ENCODE peak calls at places on chromosomes 13 and 19, in nine cellular contexts. X is epithelial cell of esophagus, D is endodermal cell, G is spleen, U is cardiac fibroblast, K is AG10803, O is HFF-Myc, H is AG04449, B is uterus. A is an unnamed sample.

GRCh38 chr19:28170066-28170465 is 1042.9 kb downstream of the UQCRFS1 start:
- DNase-seq in D (peak), U (no peak), O (no peak), H (no peak), G (no peak), K (no peak), B (no peak), X (no peak), A (no peak)

GRCh38 chr13:65592757-65593156 is 1637.4 kb downstream of the PCDH9 start:
- DNase-seq in X (no peak), H (no peak), B (no peak), G (no peak), K (no peak), U (no peak), O (no peak), D (no peak), A (no peak)

GRCh38 chr19:1853295-1854031 is 5.2 kb upstream of the REXO1 start:
- DNase-seq in X (peak), U (peak), H (no peak), K (peak), G (peak), D (peak), O (peak), B (no peak), A (no peak)

GRCh38 chr19:38793186-38793585 is 4.2 kb downstream of the LGALS7B start:
- DNase-seq in H (peak), O (no peak), G (no peak), B (no peak), U (peak), X (peak), K (peak), D (no peak), A (no peak)

GRCh38 chr13:42847891-42848663 is 66.7 kb downstream of the FAM216B start:
- DNase-seq in H (peak), B (no peak), K (peak), O (no peak), D (no peak), G (no peak), U (peak), X (no peak), A (no peak)

GRCh38 chr19:57141699-57142098 is 3.3 kb downstream of the ZIM3 start:
- DNase-seq in B (no peak), X (no peak), H (no peak), K (no peak), G (no peak), O (no peak), U (no peak), D (no peak), A (no peak)

GRCh38 chr13:40402931-40403412 is 263.5 kb downstream of the FOXO1 start:
- DNase-seq in O (no peak), K (peak), G (peak), D (peak), U (peak), X (peak), B (peak), H (no peak), A (peak)

GRCh38 chr19:58001895-58002369 is 688 bp downstream of the ZNF606 start:
- DNase-seq in B (no peak), O (no peak), G (no peak), K (peak), U (peak), X (peak), D (no peak), H (no peak), A (no peak)

GRCh38 chr19:19126102-19126501 is 12.2 kb downstream of the TMEM161A start:
- DNase-seq in H (no peak), K (no peak), U (no peak), G (no peak), X (no peak), O (no peak), D (no peak), B (no peak), A (no peak)

GRCh38 chr19:2478324-2478755 is 2.4 kb downstream of the GADD45B start:
- DNase-seq in K (peak), U (peak), B (peak), O (no peak), G (peak), X (peak), H (no peak), D (peak), A (no peak)

GRCh38 chr13:98842858-98843481 is 90.5 kb upstream of the SLC15A1 start:
- DNase-seq in O (peak), B (peak), U (peak), G (peak), X (peak), D (peak), H (no peak), K (peak), A (no peak)

GRCh38 chr13:71685072-71685471 is 181.9 kb downstream of the DACH1 start:
- DNase-seq in H (no peak), D (peak), X (no peak), U (no peak), O (no peak), G (no peak), B (no peak), K (no peak), A (no peak)

GRCh38 chr19:33473644-33474305 is 47.8 kb downstream of the PEPD start:
- DNase-seq in H (no peak), O (no peak), D (peak), K (peak), G (peak), X (no peak), U (peak), B (no peak), A (no peak)
- H3K4me3 ChIP-seq in H (peak), O (no peak), D (no peak), K (no peak), G (no peak), X (no peak), U (no peak), B (no peak), A (no peak)

GRCh38 chr19:5122671-5123409 is 153.9 kb downstream of the KDM4B start:
- DNase-seq in O (no peak), U (no peak), D (no peak), G (no peak), K (no peak), H (no peak), B (no peak), X (no peak), A (no peak)
- TF ChIP-seq CTCF in O (no peak), U (no peak), D (no peak), G (no peak), K (no peak), H (no peak), B (no peak), X (no peak), A (peak)

GRCh38 chr13:44331912-44332840 is 41.4 kb upstream of the SERP2 start:
- DNase-seq in O (peak), X (no peak), U (peak), B (peak), H (peak), K (peak), G (no peak), D (no peak), A (no peak)
- H3K4me3 ChIP-seq in O (no peak), X (no peak), U (no peak), B (no peak), H (no peak), K (no peak), G (no peak), D (no peak), A (no peak)

GRCh38 chr19:40519352-40520322 is 52.8 kb downstream of the SPTBN4 start:
- DNase-seq in G (no peak), O (no peak), D (peak), U (peak), H (no peak), B (no peak), X (peak), K (peak), A (no peak)

GRCh38 chr19:40524133-40524549 is 52.5 kb upstream of the SHKBP1 start:
- DNase-seq in K (no peak), G (no peak), U (no peak), X (peak), D (no peak), B (no peak), H (no peak), O (no peak), A (no peak)

GRCh38 chr19:40523322-40524047 is 53.2 kb upstream of the SHKBP1 start:
- DNase-seq in G (peak), B (peak), O (no peak), K (peak), U (peak), H (no peak), X (peak), D (peak), A (no peak)

GRCh38 chr19:40524655-40525054 is 52.0 kb upstream of the SHKBP1 start:
- DNase-seq in X (no peak), K (no peak), H (no peak), B (no peak), D (no peak), O (no peak), U (no peak), G (no peak), A (no peak)

GRCh38 chr19:40521276-40521675 is 54.5 kb downstream of the SPTBN4 start:
- DNase-seq in O (no peak), U (peak), B (no peak), D (no peak), G (no peak), H (no peak), K (peak), X (peak), A (no peak)
- TF ChIP-seq CTCF in O (peak), U (peak), B (no peak), D (peak), G (no peak), H (peak), K (peak), X (peak), A (peak)

DNA sequence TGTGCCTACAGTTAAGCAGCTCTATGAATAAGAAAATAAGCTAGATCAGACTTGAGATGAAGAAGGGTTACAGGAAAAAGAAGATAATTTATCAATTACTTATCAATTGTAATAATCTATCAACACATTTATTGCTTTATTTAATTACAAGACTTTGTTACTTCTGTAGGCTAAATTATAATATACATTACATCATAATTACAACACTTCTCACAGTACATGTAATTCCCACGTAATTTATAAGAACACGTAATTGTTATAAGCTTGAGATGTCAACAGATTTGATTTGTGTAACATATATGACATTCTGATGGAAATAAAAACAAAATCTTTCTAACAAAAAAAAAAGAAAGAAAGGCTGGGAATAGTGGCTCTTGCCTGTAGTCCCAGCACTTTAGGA is 36.8 kb downstream of the NEK5 start:
- DNase-seq in D (no peak), K (no peak), U (no peak), O (no peak), B (no peak), G (no peak), X (no peak), H (no peak), A (no peak)
- H3K4me3 ChIP-seq in D (no peak), K (no peak), U (no peak), O (no peak), B (no peak), G (no peak), X (no peak), H (no peak), A (no peak)

GRCh38 chr13:35818577-35819165 is 312.5 kb downstream of the DCLK1 start:
- DNase-seq in X (peak), B (no peak), K (peak), D (no peak), O (no peak), U (peak), H (no peak), G (no peak), A (peak)
- TF ChIP-seq CTCF in X (peak), B (peak), K (peak), D (peak), O (peak), U (peak), H (peak), G (no peak), A (peak)

A was measured in epithelial cell of proximal tubule.